ENCODE peak calls at places on chromosome 22, in six cellular contexts. X is HCT116, N is GM12878, P is HepG2, D is SK-N-SH, I is K562. R is an unnamed sample.

GRCh38 chr22:30115705-30116104 is 35.4 kb downstream of the HORMAD2 start:
- DNase-seq in X (peak), N (no peak), P (no peak), D (no peak), I (no peak), R (no peak)

GRCh38 chr22:44755000-44755399 is 2.6 kb downstream of the ARHGAP8 start:
- DNase-seq in X (no peak), N (no peak), P (no peak), D (no peak), I (no peak), R (no peak)

GRCh38 chr22:30212363-30212995 is 34.1 kb downstream of the LIF start:
- DNase-seq in X (peak), N (no peak), P (peak), D (peak), I (no peak), R (peak)

GRCh38 chr22:32720924-32721323 is 80.6 kb upstream of the TIMP3 start:
- DNase-seq in X (no peak), N (no peak), P (peak), D (peak), I (no peak), R (no peak)

GRCh38 chr22:36852056-36852973 is 8.5 kb upstream of the NCF4 start:
- DNase-seq in X (no peak), N (no peak), P (no peak), D (no peak), I (peak), R (no peak)

GRCh38 chr22:30266445-30267381 is at the start of gene OSM:
- DNase-seq in X (no peak), N (no peak), P (no peak), D (no peak), I (no peak), R (no peak)

GRCh38 chr22:49812838-49813237 is 14.8 kb downstream of the BRD1 start:
- DNase-seq in X (no peak), N (no peak), P (no peak), D (no peak), I (no peak), R (no peak)

GRCh38 chr22:33477131-33478111 is 419.2 kb upstream of the SYN3 start:
- DNase-seq in X (no peak), N (no peak), P (no peak), D (no peak), I (no peak), R (no peak)

GRCh38 chr22:39597236-39597869 is 26.8 kb downstream of the CACNA1I start:
- DNase-seq in X (no peak), N (no peak), P (no peak), D (no peak), I (no peak), R (no peak)

GRCh38 chr22:39594411-39594810 is 23.9 kb downstream of the CACNA1I start:
- DNase-seq in X (no peak), N (no peak), P (no peak), D (no peak), I (no peak), R (no peak)

GRCh38 chr22:39598017-39598965 is 27.7 kb downstream of the CACNA1I start:
- DNase-seq in X (peak), N (no peak), P (no peak), D (no peak), I (peak), R (peak)

GRCh38 chr22:39595622-39596182 is 25.1 kb downstream of the CACNA1I start:
- DNase-seq in X (no peak), N (no peak), P (no peak), D (no peak), I (no peak), R (no peak)

GRCh38 chr22:39596601-39597000 is 26.0 kb downstream of the CACNA1I start:
- DNase-seq in X (no peak), N (no peak), P (no peak), D (no peak), I (no peak), R (no peak)
- TF ChIP-seq JUND in X (no peak), N (no peak), P (no peak), D (no peak), I (no peak), R (no peak)

GRCh38 chr22:35842954-35843353 is 125.3 kb downstream of the APOL5 start:
- DNase-seq in X (peak), N (no peak), P (peak), D (peak), I (peak), R (no peak)
- TF ChIP-seq JUND in X (no peak), N (no peak), P (no peak), D (no peak), I (no peak), R (no peak)

GRCh38 chr22:27151407-27151806 is 494.0 kb downstream of the MIAT start:
- DNase-seq in X (no peak), N (no peak), P (no peak), D (no peak), I (no peak), R (no peak)
- TF ChIP-seq JUND in X (no peak), N (no peak), P (no peak), D (no peak), I (no peak), R (no peak)

GRCh38 chr22:23263651-23264555 is 83.6 kb downstream of the BCR start:
- DNase-seq in X (no peak), N (no peak), P (no peak), D (no peak), I (peak), R (no peak)

GRCh38 chr22:23262474-23263332 is 82.4 kb downstream of the BCR start:
- DNase-seq in X (no peak), N (no peak), P (no peak), D (no peak), I (peak), R (no peak)

GRCh38 chr22:23260645-23261581 is 80.6 kb downstream of the BCR start:
- DNase-seq in X (no peak), N (no peak), P (no peak), D (no peak), I (peak), R (no peak)

GRCh38 chr22:23259916-23260644 is 79.8 kb downstream of the BCR start:
- DNase-seq in X (no peak), N (no peak), P (no peak), D (no peak), I (peak), R (no peak)

GRCh38 chr22:23261900-23262450 is 81.7 kb downstream of the BCR start:
- DNase-seq in X (no peak), N (no peak), P (no peak), D (no peak), I (peak), R (no peak)
- TF ChIP-seq JUND in X (no peak), N (no peak), P (no peak), D (no peak), I (no peak), R (no peak)

GRCh38 chr22:18120941-18121340 is 10.3 kb downstream of the TUBA8 start:
- DNase-seq in X (no peak), N (no peak), P (no peak), D (no peak), I (no peak), R (no peak)

GRCh38 chr22:18130699-18131429 is 19.1 kb upstream of the USP18 start:
- DNase-seq in X (no peak), N (no peak), P (no peak), D (no peak), I (no peak), R (no peak)

GRCh38 chr22:18121436-18122253 is 11.0 kb downstream of the TUBA8 start:
- DNase-seq in X (no peak), N (no peak), P (peak), D (no peak), I (no peak), R (no peak)

GRCh38 chr22:18122254-18122554 is 11.6 kb downstream of the TUBA8 start:
- DNase-seq in X (no peak), N (no peak), P (no peak), D (no peak), I (no peak), R (no peak)

DNA sequence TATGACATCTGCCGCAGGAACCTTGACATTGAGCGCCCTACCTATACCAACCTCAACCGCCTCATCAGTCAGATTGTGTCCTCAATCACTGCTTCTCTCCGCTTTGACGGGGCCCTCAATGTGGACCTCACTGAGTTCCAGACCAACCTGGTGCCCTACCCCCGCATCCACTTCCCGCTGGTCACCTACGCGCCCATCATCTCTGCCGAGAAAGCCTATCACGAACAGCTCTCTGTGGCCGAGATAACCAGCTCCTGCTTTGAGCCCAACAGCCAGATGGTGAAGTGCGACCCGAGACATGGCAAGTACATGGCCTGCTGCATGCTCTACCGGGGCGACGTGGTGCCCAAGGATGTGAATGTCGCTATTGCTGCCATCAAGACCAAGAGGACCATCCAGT is 16.0 kb downstream of the TUBA8 start:
- DNase-seq in X (no peak), N (no peak), P (no peak), D (no peak), I (no peak), R (no peak)
- TF ChIP-seq JUND in X (no peak), N (no peak), P (no peak), D (no peak), I (no peak), R (no peak)

GRCh38 chr22:39288135-39288898 is 31.1 kb downstream of the RPL3 start:
- DNase-seq in X (no peak), N (no peak), P (no peak), D (no peak), I (no peak), R (no peak)
- TF ChIP-seq JUND in X (no peak), N (no peak), P (no peak), D (no peak), I (no peak), R (no peak)

GRCh38 chr22:19895160-19895849 is 40.6 kb upstream of the GNB1L start:
- DNase-seq in X (no peak), N (no peak), P (no peak), D (no peak), I (no peak), R (no peak)

GRCh38 chr22:19898831-19899567 is 42.6 kb upstream of the COMT start:
- DNase-seq in X (no peak), N (no peak), P (peak), D (no peak), I (no peak), R (no peak)

GRCh38 chr22:19896665-19897355 is 42.1 kb upstream of the GNB1L start:
- DNase-seq in X (no peak), N (no peak), P (no peak), D (peak), I (peak), R (no peak)

GRCh38 chr22:19900707-19901436 is 40.7 kb upstream of the COMT start:
- DNase-seq in X (no peak), N (no peak), P (no peak), D (no peak), I (no peak), R (no peak)

GRCh38 chr22:19897726-19898515 is 43.2 kb upstream of the GNB1L start:
- DNase-seq in X (no peak), N (no peak), P (no peak), D (no peak), I (no peak), R (no peak)
- TF ChIP-seq JUND in X (no peak), N (no peak), P (no peak), D (no peak), I (no peak), R (no peak)

GRCh38 chr22:19133561-19133960 is 2.5 kb downstream of the TSSK2 start:
- DNase-seq in X (no peak), N (no peak), P (no peak), D (no peak), I (no peak), R (no peak)
- TF ChIP-seq JUND in X (no peak), N (no peak), P (no peak), D (no peak), I (no peak), R (no peak)

GRCh38 chr22:22103078-22103593 is 120.5 kb upstream of the TOP3B start:
- DNase-seq in X (peak), N (no peak), P (no peak), D (peak), I (peak), R (peak)
- TF ChIP-seq JUND in X (no peak), N (no peak), P (no peak), D (no peak), I (no peak), R (no peak)